ENCODE peak calls at places on chromosomes 2 and 18, in five cellular contexts. P is breast epithelium, I is stomach, F is GM23338, J is suprapubic skin. T is an unnamed sample. For H3K4me1, the result is how much of the 10 kb centered on the place peaks cover.

GRCh38 chr2:156539086-156539485 is 102.9 kb downstream of the GPD2 start:
- DNase-seq in J (no peak), P (no peak), F (no peak), I (no peak), T (no peak)

GRCh38 chr2:109615637-109616144 is 1.5 kb downstream of the SOWAHC start:
- DNase-seq in F (peak), P (no peak), I (no peak), J (no peak), T (no peak)

GRCh38 chr2:212977149-212977548 is 174.3 kb downstream of the IKZF2 start:
- DNase-seq in F (no peak), P (no peak), J (no peak), I (no peak), T (no peak)

GRCh38 chr2:130327703-130328527 is 14.8 kb upstream of the IMP4 start:
- DNase-seq in F (peak), J (no peak), P (no peak), I (no peak), T (no peak)

GRCh38 chr18:13222371-13223281 is 4.1 kb downstream of the LDLRAD4 start:
- DNase-seq in F (no peak), J (no peak), I (peak), P (no peak), T (peak)

GRCh38 chr2:133636287-133636686 is 68.0 kb upstream of the NCKAP5 start:
- DNase-seq in I (no peak), F (no peak), P (no peak), J (no peak), T (no peak)

GRCh38 chr2:130720036-130720435 is 8.8 kb upstream of the GPR148 start:
- DNase-seq in I (no peak), J (no peak), P (no peak), F (no peak), T (no peak)

GRCh38 chr2:85503611-85504433 is 35.1 kb upstream of the MAT2A start:
- DNase-seq in J (no peak), F (no peak), P (no peak), I (no peak), T (no peak)

GRCh38 chr2:49426991-49427390 is 272.7 kb upstream of the FSHR start:
- DNase-seq in I (no peak), F (no peak), J (no peak), P (no peak), T (no peak)

GRCh38 chr2:238857929-238858328 is 10.0 kb downstream of the TWIST2 start:
- DNase-seq in F (no peak), I (no peak), J (peak), P (no peak), T (peak)

GRCh38 chr18:50193796-50194622 is 938 bp downstream of the MYO5B start:
- DNase-seq in P (peak), I (peak), J (no peak), F (peak), T (no peak)

GRCh38 chr18:48659188-48660009 is 120.6 kb downstream of the CTIF start:
- DNase-seq in I (peak), F (no peak), J (peak), P (no peak), T (peak)

GRCh38 chr2:128986026-128986720 is 667.5 kb upstream of the HS6ST1 start:
- DNase-seq in J (no peak), F (no peak), P (no peak), I (no peak), T (no peak)

GRCh38 chr18:40810371-40810770 is 1144.7 kb upstream of the PIK3C3 start:
- DNase-seq in P (no peak), J (no peak), F (no peak), I (no peak), T (no peak)

GRCh38 chr2:208370881-208371633 is 35.5 kb upstream of the PTH2R start:
- DNase-seq in I (no peak), F (no peak), J (no peak), P (no peak), T (no peak)

GRCh38 chr18:2805970-2806943 is 40.5 kb upstream of the EMILIN2 start:
- DNase-seq in F (no peak), I (no peak), P (no peak), J (no peak), T (no peak)

GRCh38 chr18:74635202-74635969 is 37.7 kb downstream of the ZNF407 start:
- DNase-seq in F (no peak), P (no peak), I (no peak), J (no peak), T (no peak)

GRCh38 chr2:239758325-239758877 is 266.7 kb downstream of the NDUFA10 start:
- DNase-seq in I (no peak), F (no peak), P (no peak), J (no peak), T (no peak)

GRCh38 chr2:10079192-10079930 is 850 bp downstream of the CYS1 start:
- DNase-seq in J (no peak), I (no peak), P (no peak), F (peak), T (peak)

GRCh38 chr2:173854840-173855239 is 110.3 kb downstream of the SP3 start:
- DNase-seq in J (no peak), I (no peak), F (no peak), P (no peak), T (no peak)

GRCh38 chr2:1609040-1609439 is 135.3 kb downstream of the PXDN start:
- DNase-seq in F (no peak), P (no peak), I (no peak), J (no peak), T (no peak)

GRCh38 chr2:197309369-197310231 is 980 bp downstream of the ANKRD44 start:
- DNase-seq in I (peak), P (peak), J (peak), F (peak), T (peak)

GRCh38 chr2:174667461-174667860 is 69.9 kb upstream of the WIPF1 start:
- DNase-seq in J (no peak), P (no peak), I (no peak), F (peak), T (no peak)

GRCh38 chr2:232891621-232892071 is 21.6 kb downstream of the SNORC start:
- DNase-seq in P (peak), J (peak), I (no peak), F (no peak), T (no peak)

GRCh38 chr2:176827269-176827668 is 385.3 kb upstream of the HNRNPA3 start:
- DNase-seq in P (no peak), I (no peak), J (no peak), F (no peak), T (no peak)

GRCh38 chr2:9310390-9310789 is 103.8 kb downstream of the ASAP2 start:
- DNase-seq in P (no peak), J (no peak), I (peak), F (no peak), T (peak)

GRCh38 chr18:9708882-9709877 is 1.1 kb downstream of the RAB31 start:
- DNase-seq in P (no peak), J (peak), F (peak), I (no peak), T (peak)

GRCh38 chr2:196176142-196176738 is 4.9 kb upstream of the STK17B start:
- DNase-seq in F (no peak), I (peak), J (no peak), P (no peak), T (no peak)
- H3K4me1 ChIP-seq in F (under half), I (under half), J (under half), P (under half), T (under half)

GRCh38 chr2:112547333-112547732 is 5.1 kb downstream of the POLR1B start:
- DNase-seq in I (no peak), F (no peak), P (no peak), J (no peak), T (no peak)
- TF ChIP-seq POLR2AphosphoS5 in I (no peak), F (no peak), P (no peak), J (no peak), T (no peak)

DNA sequence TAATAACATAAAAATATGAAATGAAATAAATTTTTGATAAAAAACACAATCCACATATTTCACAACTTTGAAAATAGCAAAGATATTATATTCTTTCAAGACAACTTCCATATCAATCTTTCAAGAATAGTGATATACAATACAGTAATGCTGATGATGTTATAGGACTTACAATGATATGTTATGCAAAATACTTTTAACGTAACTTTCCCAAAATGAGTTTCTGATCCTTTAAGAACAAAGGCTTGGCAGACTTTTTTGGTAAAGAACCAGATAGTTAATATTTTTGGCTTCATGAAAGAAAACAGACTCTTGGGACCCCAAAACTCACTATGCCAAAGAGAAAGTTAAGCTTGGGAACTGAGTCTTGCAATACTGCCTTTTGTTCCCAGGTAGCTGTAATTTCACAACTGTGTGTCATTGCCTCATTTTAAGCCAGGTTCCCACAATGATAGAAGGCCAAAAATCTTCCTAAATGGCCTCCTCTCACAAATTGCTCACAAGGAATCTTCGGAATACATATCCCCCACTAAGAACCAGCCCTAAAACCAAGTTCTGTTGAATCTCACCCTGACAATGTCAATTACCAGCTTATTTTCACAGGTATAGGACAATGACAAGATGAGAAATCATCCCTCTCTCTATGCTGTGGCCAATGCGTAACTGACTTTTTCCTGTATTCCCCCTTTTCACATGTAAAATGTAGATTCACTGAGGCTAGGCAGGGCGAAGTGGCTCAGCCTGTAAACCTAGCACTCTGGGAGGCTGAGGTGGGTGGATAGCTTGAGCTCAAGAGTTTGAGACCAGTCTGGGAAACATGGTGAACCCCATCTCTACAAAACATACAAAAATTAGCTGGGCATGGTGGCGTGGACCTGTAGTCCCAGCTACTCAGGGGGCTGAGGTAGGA is 54.8 kb upstream of the STRN start:
- DNase-seq in F (peak), J (no peak), I (no peak), P (no peak), T (no peak)
- H3K4me3 ChIP-seq in F (no peak), J (no peak), I (no peak), P (no peak), T (no peak)

GRCh38 chr2:181008418-181008817 is 28.0 kb downstream of the UBE2E3 start:
- DNase-seq in F (peak), I (no peak), J (no peak), P (no peak), T (no peak)

GRCh38 chr2:181005326-181005655 is 24.9 kb downstream of the UBE2E3 start:
- DNase-seq in F (no peak), P (no peak), J (no peak), I (no peak), T (no peak)

GRCh38 chr2:181005809-181006208 is 25.4 kb downstream of the UBE2E3 start:
- DNase-seq in J (no peak), I (no peak), F (no peak), P (no peak), T (no peak)

GRCh38 chr2:181007086-181007837 is 26.9 kb downstream of the UBE2E3 start:
- DNase-seq in I (no peak), P (no peak), J (no peak), F (no peak), T (no peak)

DNA sequence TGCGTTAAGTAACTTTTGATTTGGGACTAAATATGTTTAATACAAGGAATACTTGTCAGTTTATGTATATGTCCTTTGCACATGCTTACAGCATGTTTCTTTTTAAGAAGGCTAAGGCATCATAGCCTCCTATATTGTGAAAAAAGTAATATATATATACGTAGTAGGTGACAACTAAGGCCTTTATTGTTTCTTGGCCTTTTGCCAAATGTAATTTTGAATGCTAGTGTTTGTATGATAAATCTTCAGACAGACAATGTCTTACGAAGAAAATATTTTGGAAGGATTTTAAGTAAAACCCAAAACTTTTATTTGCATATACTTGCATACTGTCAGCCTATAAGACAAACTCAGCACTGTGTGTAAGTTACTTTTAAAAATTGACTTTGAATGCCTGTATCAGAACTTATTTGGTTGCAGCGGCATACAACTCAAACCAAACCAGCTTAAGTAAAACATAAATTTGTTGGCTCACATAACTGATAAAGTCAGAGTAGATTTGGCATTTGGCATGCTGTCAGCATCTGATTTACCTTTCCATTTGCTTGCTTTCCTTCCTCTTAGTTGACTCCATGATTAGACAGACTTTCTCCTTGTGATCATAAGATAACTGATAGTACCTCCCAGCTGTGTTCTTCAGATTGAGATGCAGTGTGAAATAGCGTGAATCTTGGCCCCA is 24.4 kb downstream of the UBE2E3 start:
- DNase-seq in F (no peak), P (no peak), J (no peak), I (peak), T (no peak)
- H3K4me1 ChIP-seq in F (under half), P (under half), J (under half), I (under half), T (under half)

GRCh38 chr2:78994789-78995188 is 30.7 kb upstream of the REG3G start:
- DNase-seq in J (no peak), F (no peak), I (no peak), P (no peak), T (no peak)

GRCh38 chr2:79005211-79005610 is 20.3 kb upstream of the REG3G start:
- DNase-seq in P (no peak), F (no peak), J (no peak), I (no peak), T (no peak)

GRCh38 chr2:79001285-79001684 is 24.2 kb upstream of the REG3G start:
- DNase-seq in P (no peak), J (no peak), F (no peak), I (no peak), T (no peak)

GRCh38 chr2:78999410-78999809 is 26.1 kb upstream of the REG3G start:
- DNase-seq in P (no peak), I (no peak), F (peak), J (no peak), T (no peak)

GRCh38 chr2:79000008-79000576 is 25.4 kb upstream of the REG3G start:
- DNase-seq in P (no peak), I (no peak), F (no peak), J (no peak), T (no peak)
- TF ChIP-seq POLR2AphosphoS5 in P (no peak), I (no peak), F (no peak), J (no peak), T (no peak)

DNA sequence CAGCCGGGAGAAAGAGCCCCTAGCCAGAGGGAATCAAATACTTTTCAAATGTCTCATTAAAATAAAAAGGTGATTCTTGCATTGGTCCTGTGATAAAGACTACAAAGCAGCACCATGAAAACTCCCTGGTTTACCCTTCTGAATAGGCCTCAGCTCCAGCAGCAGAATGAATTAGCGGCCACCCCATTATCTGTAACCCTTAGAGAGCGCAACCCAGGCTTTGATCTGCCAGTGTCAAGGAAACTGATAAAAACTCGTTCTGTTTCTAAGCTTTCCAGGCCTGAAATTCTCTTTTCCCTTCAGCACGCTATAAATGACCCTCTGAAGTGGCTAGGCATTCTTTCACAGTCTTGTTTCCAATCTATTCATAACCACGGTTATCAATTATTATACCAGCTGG is 259.1 kb downstream of the CYRIA start:
- DNase-seq in I (no peak), F (no peak), P (no peak), J (no peak), T (no peak)
- H3K4me3 ChIP-seq in I (no peak), F (no peak), P (no peak), J (no peak), T (no peak)

GRCh38 chr2:111958901-111959300 is 60.5 kb downstream of the MERTK start:
- DNase-seq in P (no peak), I (no peak), J (no peak), F (peak), T (no peak)
- H3K4me1 ChIP-seq in P (under half), I (under half), J (under half), F (under half), T (under half)

GRCh38 chr2:23388756-23389514 is 4.0 kb downstream of the KLHL29 start:
- DNase-seq in F (no peak), I (no peak), J (no peak), P (no peak), T (no peak)

GRCh38 chr2:23386422-23387220 is 1.6 kb downstream of the KLHL29 start:
- DNase-seq in J (no peak), P (no peak), F (peak), I (no peak), T (peak)

GRCh38 chr2:23388292-23388691 is 3.3 kb downstream of the KLHL29 start:
- DNase-seq in F (no peak), P (no peak), I (no peak), J (no peak), T (no peak)

GRCh38 chr2:23387221-23387550 is 2.2 kb downstream of the KLHL29 start:
- DNase-seq in I (no peak), J (no peak), F (no peak), P (no peak), T (no peak)

GRCh38 chr2:23387849-23388248 is 2.9 kb downstream of the KLHL29 start:
- DNase-seq in F (no peak), J (no peak), I (no peak), P (no peak), T (no peak)
- TF ChIP-seq POLR2AphosphoS5 in F (no peak), J (no peak), I (no peak), P (no peak), T (no peak)

GRCh38 chr2:200860092-200860795 is 4.2 kb downstream of the CLK1 start:
- DNase-seq in P (no peak), F (peak), I (no peak), J (no peak), T (no peak)
- H3K4me3 ChIP-seq in P (peak), F (no peak), I (peak), J (peak), T (peak)

GRCh38 chr2:46844443-46844842 is 71.2 kb downstream of the MCFD2 start:
- DNase-seq in P (no peak), I (no peak), J (no peak), F (no peak), T (no peak)

GRCh38 chr2:46844034-46844433 is 71.6 kb downstream of the MCFD2 start:
- DNase-seq in F (no peak), J (no peak), I (no peak), P (no peak), T (no peak)

GRCh38 chr2:46845542-46846453 is 69.8 kb downstream of the MCFD2 start:
- DNase-seq in F (no peak), J (no peak), I (no peak), P (no peak), T (peak)

GRCh38 chr2:46841621-46842020 is 74.0 kb downstream of the MCFD2 start:
- DNase-seq in P (no peak), I (peak), F (no peak), J (no peak), T (no peak)

DNA sequence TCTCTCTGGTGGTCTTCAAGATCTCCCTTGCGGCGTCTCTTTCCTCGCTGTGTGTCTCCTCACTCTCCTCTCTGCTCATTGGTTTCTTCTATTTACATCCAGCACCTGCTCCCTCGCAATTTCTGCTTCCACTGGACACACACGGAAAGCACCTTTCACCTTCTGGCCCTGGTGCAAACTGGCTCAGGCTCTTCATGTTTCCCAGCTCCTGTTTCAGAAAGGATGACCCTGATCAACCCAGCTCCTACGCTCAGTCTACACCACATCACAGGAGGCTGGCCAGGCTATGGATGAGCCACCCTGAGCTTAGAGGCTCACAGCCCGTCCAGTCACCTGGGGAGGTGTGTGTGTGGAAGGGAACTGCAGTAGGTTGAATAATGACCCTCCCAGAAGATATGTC is 72.7 kb downstream of the MCFD2 start:
- DNase-seq in F (no peak), I (no peak), P (no peak), J (no peak), T (no peak)
- H3K4me1 ChIP-seq in F (under half), I (under half), P (under half), J (under half), T (under half)